ENCODE peak calls at places on chromosomes 13 and 19, in seven cellular contexts. W, Y, M, R, B, L and V are unnamed samples.

GRCh38 chr13:37386276-37386675 is 212.3 kb downstream of the POSTN start:
- DNase-seq in L (no peak), R (peak; percentile 56), Y (no peak), M (no peak), W (peak; percentile 43), B (no peak), V (no peak)

GRCh38 chr13:44274838-44275237 is 98.8 kb upstream of the SERP2 start:
- DNase-seq in B (no peak), W (no peak), M (no peak), Y (no peak), R (peak; percentile 39), L (no peak), V (no peak)

GRCh38 chr19:16002380-16002779 is 53.6 kb downstream of the OR10H4 start:
- DNase-seq in W (no peak), R (peak; percentile 20), B (no peak), L (no peak), Y (no peak), M (no peak), V (no peak)

GRCh38 chr13:59356607-59357006 is 807.1 kb downstream of the DIAPH3 start:
- DNase-seq in W (no peak), B (no peak), L (no peak), Y (no peak), R (peak; percentile 37), M (peak; percentile 47), V (no peak)

GRCh38 chr19:30522359-30522758 is 150.2 kb downstream of the ZNF536 start:
- DNase-seq in W (no peak), L (no peak), B (peak; percentile 4), M (no peak), Y (no peak), R (no peak), V (no peak)

GRCh38 chr19:48623556-48624066 is 4.3 kb downstream of the SPHK2 start:
- DNase-seq in L (no peak), B (no peak), Y (no peak), M (no peak), R (no peak), W (no peak), V (no peak)

GRCh38 chr13:87952377-87952776 is 281.2 kb downstream of the SLITRK5 start:
- DNase-seq in Y (no peak), R (no peak), B (no peak), M (no peak), L (no peak), W (no peak), V (no peak)

GRCh38 chr19:11921852-11922495 is 2.9 kb upstream of the ZNF700 start:
- DNase-seq in L (no peak), B (peak; percentile 53), M (no peak), R (peak; percentile 5), Y (no peak), W (no peak), V (no peak)

GRCh38 chr13:47397739-47398138 is 500.9 kb upstream of the HTR2A start:
- DNase-seq in B (peak; percentile 73), W (peak; percentile 16), Y (no peak), L (no peak), M (peak; percentile 37), R (peak; percentile 80), V (no peak)

GRCh38 chr13:44575741-44576395 is at the start of gene TSC22D1:
- DNase-seq in W (peak; percentile 10), L (no peak), B (peak; percentile 57), M (peak; percentile 66), Y (peak; percentile 33), R (peak; percentile 56), V (no peak)

GRCh38 chr13:103698000-103698399 is 631.8 kb upstream of the SLC10A2 start:
- DNase-seq in W (no peak), B (no peak), Y (no peak), R (no peak), L (no peak), M (no peak), V (no peak)

GRCh38 chr13:110356362-110356761 is 49.3 kb downstream of the COL4A2 start:
- DNase-seq in Y (no peak), W (no peak), L (no peak), M (no peak), R (no peak), B (no peak), V (no peak)

GRCh38 chr13:106919093-106919492 is 351.2 kb upstream of the ARGLU1 start:
- DNase-seq in B (no peak), R (no peak), Y (no peak), M (peak; percentile 13), W (no peak), L (no peak), V (no peak)
- H3K23ac ChIP-seq in B (no peak overlapping the region), R (no peak overlapping the region), Y (no peak overlapping the region), M (no peak overlapping the region), W (no peak overlapping the region), L (no peak overlapping the region), V (no peak overlapping the region)

GRCh38 chr19:8580710-8581281 is 3.6 kb upstream of the MYO1F start:
- DNase-seq in R (peak; percentile 66), B (peak; percentile 90), M (peak; percentile 75), L (peak; percentile 57), W (peak; percentile 78), Y (peak; percentile 89), V (peak; percentile 86)
- H2BK5ac ChIP-seq in R (no peak overlapping the region), B (no peak overlapping the region), M (no peak overlapping the region), L (no peak overlapping the region), W (no peak overlapping the region), Y (no peak overlapping the region), V (no peak overlapping the region)

GRCh38 chr19:47267350-47267759 is 7.3 kb upstream of the INAFM1 start:
- DNase-seq in M (no peak), Y (no peak), W (no peak), R (no peak), L (no peak), B (no peak), V (no peak)

GRCh38 chr19:47266401-47266885 is 8.2 kb upstream of the INAFM1 start:
- DNase-seq in W (peak; percentile 14), Y (no peak), M (no peak), R (no peak), B (no peak), L (no peak), V (no peak)

GRCh38 chr19:47263169-47263560 is 6.8 kb downstream of the CCDC9 start:
- DNase-seq in R (no peak), B (no peak), L (no peak), M (no peak), W (no peak), Y (no peak), V (no peak)

GRCh38 chr19:47268028-47268427 is 6.7 kb upstream of the INAFM1 start:
- DNase-seq in B (no peak), W (no peak), L (no peak), M (no peak), Y (no peak), R (no peak), V (no peak)

GRCh38 chr19:47264629-47265028 is 8.3 kb downstream of the CCDC9 start:
- DNase-seq in W (no peak), R (no peak), B (no peak), L (no peak), Y (no peak), M (no peak), V (no peak)
- H2BK120ac ChIP-seq in W (no peak overlapping the region), R (no peak overlapping the region), B (no peak overlapping the region), L (no peak overlapping the region), Y (no peak overlapping the region), M (no peak overlapping the region), V (no peak overlapping the region)

DNA sequence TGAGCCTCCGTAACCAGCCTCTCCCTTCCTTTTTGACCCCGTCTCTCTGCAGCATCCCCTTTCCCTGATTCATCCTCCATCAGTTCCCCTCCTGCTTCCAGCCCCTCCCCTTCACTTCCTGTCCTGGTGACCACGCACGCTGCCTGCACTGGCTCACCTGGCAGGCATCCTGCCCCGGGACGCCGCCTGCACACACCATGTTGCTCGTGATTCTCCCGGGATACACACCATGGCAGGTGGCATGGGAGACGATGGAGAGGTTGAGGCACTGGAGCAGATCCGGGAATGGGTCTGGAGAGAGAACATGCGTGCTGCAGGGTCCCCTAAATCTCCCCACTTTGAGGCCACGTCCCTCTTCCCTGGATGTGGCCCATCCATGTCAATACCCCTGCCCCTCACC is 4.2 kb downstream of the KLK12 start:
- DNase-seq in W (no peak), B (no peak), M (no peak), L (no peak), Y (no peak), R (no peak), V (no peak)
- H3K23ac ChIP-seq in W (no peak overlapping the region), B (no peak overlapping the region), M (no peak overlapping the region), L (no peak overlapping the region), Y (no peak overlapping the region), R (no peak overlapping the region), V (no peak overlapping the region)